ENCODE peak calls at places on chromosomes 3 and 15, in nine cellular contexts. P is GM23248; I is CD8-positive, alpha-beta memory T cell; B is transverse colon; H is PC-9; Z is A673; O is fibroblast of lung; U is ovary; W is aorta. M is an unnamed sample. For H3K27me3 and H3K36me3, the result is how much of the 10 kb centered on the place peaks cover.

GRCh38 chr3:124694486-124694885 is 35.8 kb upstream of the UMPS start:
- DNase-seq in P (no peak), I (no peak), B (no peak), H (no peak), Z (no peak), O (no peak), U (no peak), W (no peak), M (no peak)

GRCh38 chr15:63820210-63820609 is 13.5 kb downstream of the HERC1 start:
- DNase-seq in P (no peak), I (no peak), B (no peak), H (no peak), Z (no peak), O (no peak), U (no peak), W (no peak), M (no peak)

GRCh38 chr3:53069422-53070068 is 23.7 kb upstream of the SFMBT1 start:
- DNase-seq in P (peak), I (no peak), B (no peak), H (no peak), Z (peak), O (no peak), U (no peak), W (peak), M (peak)

GRCh38 chr3:149462653-149463052 is 11.8 kb upstream of the TM4SF4 start:
- DNase-seq in P (peak), I (no peak), B (no peak), H (no peak), Z (no peak), O (no peak), U (no peak), W (no peak), M (no peak)

GRCh38 chr3:99319450-99319849 is 318.9 kb upstream of the COL8A1 start:
- DNase-seq in P (peak), I (no peak), B (no peak), H (no peak), Z (peak), O (no peak), U (no peak), W (no peak), M (no peak)

GRCh38 chr3:32500225-32500624 is 2.4 kb downstream of the CMTM6 start:
- DNase-seq in P (no peak), I (no peak), B (no peak), H (no peak), Z (no peak), O (no peak), U (no peak), W (no peak), M (no peak)

GRCh38 chr3:42688487-42689420 is 3.4 kb downstream of the KLHL40 start:
- DNase-seq in P (no peak), I (no peak), B (no peak), H (no peak), Z (no peak), O (no peak), U (no peak), W (peak), M (peak)

GRCh38 chr3:66224220-66224619 is 3.4 kb downstream of the SLC25A26 start:
- DNase-seq in P (no peak), I (no peak), B (no peak), H (no peak), Z (no peak), O (no peak), U (no peak), W (no peak), M (no peak)

GRCh38 chr3:187318819-187319616 is 27.5 kb upstream of the MASP1 start:
- DNase-seq in P (peak), I (no peak), B (peak), H (peak), Z (peak), O (peak), U (peak), W (no peak), M (peak)

GRCh38 chr3:51709675-51710074 is 2.8 kb downstream of the GRM2 start:
- DNase-seq in P (peak), I (no peak), B (no peak), H (no peak), Z (no peak), O (no peak), U (no peak), W (no peak), M (no peak)

GRCh38 chr3:189458536-189458935 is 172.7 kb upstream of the TP63 start:
- DNase-seq in P (no peak), I (no peak), B (no peak), H (peak), Z (peak), O (peak), U (no peak), W (no peak), M (no peak)

GRCh38 chr3:179474480-179474879 is 23.2 kb upstream of the GNB4 start:
- DNase-seq in P (no peak), I (no peak), B (no peak), H (no peak), Z (no peak), O (no peak), U (no peak), W (no peak), M (no peak)

GRCh38 chr3:69082805-69083204 is 1.9 kb upstream of the ARL6IP5 start:
- DNase-seq in P (peak), I (peak), B (peak), H (no peak), Z (peak), O (peak), U (no peak), W (no peak), M (no peak)

GRCh38 chr15:40103124-40103858 is 5.4 kb downstream of the BMF start:
- DNase-seq in P (peak), I (no peak), B (peak), H (peak), Z (peak), O (peak), U (peak), W (peak), M (peak)

GRCh38 chr3:86245360-86245759 is 745.6 kb downstream of the VGLL3 start:
- DNase-seq in P (no peak), I (no peak), B (no peak), H (no peak), Z (peak), O (peak), U (no peak), W (no peak), M (peak)

GRCh38 chr3:111070772-111071256 is 802 bp upstream of the NECTIN3 start:
- DNase-seq in P (peak), I (no peak), B (no peak), H (no peak), Z (no peak), O (no peak), U (no peak), W (peak), M (peak)

GRCh38 chr3:136247436-136247835 is 2.7 kb upstream of the PCCB start:
- DNase-seq in P (no peak), I (no peak), B (no peak), H (no peak), Z (no peak), O (no peak), U (no peak), W (no peak), M (peak)

GRCh38 chr3:41117398-41117870 is 81.9 kb upstream of the CTNNB1 start:
- DNase-seq in P (peak), I (peak), B (peak), H (peak), Z (peak), O (peak), U (peak), W (peak), M (no peak)

GRCh38 chr3:168085491-168086119 is 10.1 kb downstream of the GOLIM4 start:
- DNase-seq in P (no peak), I (no peak), B (no peak), H (no peak), Z (no peak), O (no peak), U (no peak), W (no peak), M (no peak)

GRCh38 chr3:9229325-9229724 is 20.1 kb downstream of the SRGAP3 start:
- DNase-seq in P (no peak), I (no peak), B (no peak), H (peak), Z (no peak), O (no peak), U (no peak), W (no peak), M (no peak)

GRCh38 chr3:99700637-99701268 is 62.4 kb downstream of the COL8A1 start:
- DNase-seq in P (peak), I (no peak), B (no peak), H (no peak), Z (no peak), O (peak), U (no peak), W (no peak), M (no peak)

GRCh38 chr3:10205461-10206165 is 40.9 kb downstream of the IRAK2 start:
- DNase-seq in P (peak), I (no peak), B (no peak), H (peak), Z (no peak), O (peak), U (no peak), W (peak), M (no peak)

GRCh38 chr3:134364061-134364935 is 9.9 kb downstream of the AMOTL2 start:
- DNase-seq in P (peak), I (peak), B (peak), H (peak), Z (peak), O (peak), U (peak), W (peak), M (peak)

GRCh38 chr3:128786434-128787020 is 60.5 kb downstream of the RAB7A start:
- DNase-seq in P (peak), I (no peak), B (no peak), H (no peak), Z (no peak), O (no peak), U (no peak), W (no peak), M (no peak)

GRCh38 chr3:21894459-21895083 is 143.6 kb upstream of the ZNF385D start:
- DNase-seq in P (peak), I (no peak), B (no peak), H (no peak), Z (no peak), O (peak), U (no peak), W (no peak), M (no peak)

GRCh38 chr3:152398495-152398894 is 129.8 kb downstream of the MBNL1 start:
- DNase-seq in P (no peak), I (no peak), B (no peak), H (no peak), Z (peak), O (no peak), U (no peak), W (no peak), M (no peak)

GRCh38 chr15:25640381-25640780 is 201.6 kb upstream of the UBE3A start:
- DNase-seq in P (no peak), I (no peak), B (no peak), H (no peak), Z (no peak), O (no peak), U (no peak), W (no peak), M (no peak)

GRCh38 chr15:40266828-40267304 is 16.0 kb downstream of the ANKRD63 start:
- DNase-seq in P (peak), I (no peak), B (peak), H (peak), Z (peak), O (peak), U (peak), W (no peak), M (peak)

GRCh38 chr15:73626072-73626471 is 7.1 kb downstream of the NPTN start:
- DNase-seq in P (no peak), I (no peak), B (no peak), H (no peak), Z (no peak), O (no peak), U (no peak), W (no peak), M (no peak)

GRCh38 chr3:61914277-61914676 is 352.9 kb downstream of the PTPRG start:
- DNase-seq in P (peak), I (no peak), B (no peak), H (no peak), Z (no peak), O (no peak), U (no peak), W (no peak), M (no peak)

GRCh38 chr3:8574040-8574669 is 70.4 kb downstream of the SSUH2 start:
- DNase-seq in P (no peak), I (no peak), B (no peak), H (no peak), Z (no peak), O (no peak), U (no peak), W (no peak), M (no peak)

GRCh38 chr15:101675015-101675414 is 22.8 kb upstream of the TM2D3 start:
- DNase-seq in P (peak), I (no peak), B (no peak), H (no peak), Z (no peak), O (peak), U (no peak), W (no peak), M (no peak)

GRCh38 chr15:24976932-24977331 is 22.1 kb downstream of the SNRPN start:
- DNase-seq in P (no peak), I (no peak), B (no peak), H (no peak), Z (no peak), O (no peak), U (no peak), W (no peak), M (no peak)

GRCh38 chr3:57682284-57682683 is 10.6 kb downstream of the DENND6A start:
- DNase-seq in P (peak), I (no peak), B (no peak), H (no peak), Z (no peak), O (peak), U (no peak), W (no peak), M (no peak)

GRCh38 chr3:76415384-76415783 is 624.5 kb upstream of the ROBO2 start:
- DNase-seq in P (peak), I (no peak), B (no peak), H (no peak), Z (no peak), O (no peak), U (no peak), W (no peak), M (no peak)

GRCh38 chr3:196149922-196150321 is 61.3 kb downstream of the ZDHHC19 start:
- DNase-seq in P (no peak), I (no peak), B (no peak), H (no peak), Z (no peak), O (no peak), U (no peak), W (no peak), M (no peak)

GRCh38 chr3:114496021-114496434 is 202.2 kb downstream of the TIGIT start:
- DNase-seq in P (peak), I (no peak), B (no peak), H (no peak), Z (no peak), O (peak), U (no peak), W (no peak), M (no peak)

GRCh38 chr3:13654330-13655073 is 105.6 kb downstream of the FBLN2 start:
- DNase-seq in P (no peak), I (peak), B (no peak), H (no peak), Z (no peak), O (no peak), U (no peak), W (no peak), M (peak)

GRCh38 chr3:194006102-194006501 is 129.8 kb upstream of the HES1 start:
- DNase-seq in P (no peak), I (no peak), B (no peak), H (no peak), Z (peak), O (no peak), U (no peak), W (no peak), M (no peak)

DNA sequence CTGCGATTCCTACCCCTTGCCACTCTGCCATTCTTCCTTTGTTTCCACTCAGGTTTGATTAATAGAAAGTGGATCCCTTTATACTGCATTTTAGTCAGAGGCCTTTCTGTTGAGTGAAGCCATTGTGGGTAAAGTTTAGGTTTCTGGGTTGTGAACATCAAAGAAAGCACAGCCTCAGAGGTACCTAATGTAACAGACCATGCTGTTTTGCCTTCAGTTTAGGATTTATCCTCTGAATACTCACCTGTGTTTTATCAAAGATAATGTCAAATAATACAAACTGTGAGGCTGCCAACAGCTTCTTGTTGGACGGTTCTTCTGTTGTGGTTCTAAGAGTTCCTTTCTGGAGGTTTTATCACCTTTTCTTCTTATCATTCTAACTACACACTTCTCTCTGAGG is 182.4 kb downstream of the EPHA3 start:
- DNase-seq in P (no peak), I (no peak), B (no peak), H (no peak), Z (no peak), O (no peak), U (no peak), W (no peak), M (no peak)
- H3K4me3 ChIP-seq in P (no peak), I (no peak), B (no peak), H (no peak), Z (no peak), O (no peak), U (no peak), W (no peak), M (no peak)

GRCh38 chr15:96348112-96349027 is 17.9 kb downstream of the NR2F2 start:
- DNase-seq in P (no peak), I (no peak), B (no peak), H (no peak), Z (no peak), O (peak), U (peak), W (no peak), M (peak)
- H3K27me3 ChIP-seq in P (under half), I (half or more), B (under half), H (under half), Z (under half), O (under half), U (under half), W (under half), M (half or more)

GRCh38 chr3:47848599-47849117 is 45.7 kb downstream of the DHX30 start:
- DNase-seq in P (no peak), I (no peak), B (no peak), H (no peak), Z (no peak), O (no peak), U (no peak), W (no peak), M (peak)

GRCh38 chr3:47850803-47851417 is 48.0 kb downstream of the DHX30 start:
- DNase-seq in P (no peak), I (no peak), B (no peak), H (no peak), Z (no peak), O (no peak), U (no peak), W (no peak), M (peak)

GRCh38 chr3:47850062-47850802 is 47.3 kb downstream of the DHX30 start:
- DNase-seq in P (peak), I (no peak), B (no peak), H (no peak), Z (no peak), O (peak), U (no peak), W (no peak), M (peak)

GRCh38 chr3:47847801-47848518 is 45.0 kb downstream of the DHX30 start:
- DNase-seq in P (no peak), I (no peak), B (no peak), H (no peak), Z (no peak), O (no peak), U (no peak), W (peak), M (peak)

GRCh38 chr3:47849186-47850061 is 46.5 kb downstream of the DHX30 start:
- DNase-seq in P (no peak), I (no peak), B (no peak), H (no peak), Z (no peak), O (no peak), U (no peak), W (no peak), M (peak)
- H3K36me3 ChIP-seq in P (under half), I (under half), B (under half), H (under half), Z (under half), O (half or more), U (under half), W (under half), M (half or more)

GRCh38 chr3:50204804-50205718 is at the start of gene SLC38A3:
- DNase-seq in P (peak), I (no peak), B (no peak), H (no peak), Z (no peak), O (no peak), U (peak), W (no peak), M (peak)
- H3K4me3 ChIP-seq in P (peak), I (no peak), B (peak), H (no peak), Z (peak), O (no peak), U (peak), W (no peak), M (peak)

GRCh38 chr3:71990545-71990944 is 205.6 kb upstream of the PROK2 start:
- DNase-seq in P (no peak), I (no peak), B (no peak), H (no peak), Z (no peak), O (no peak), U (no peak), W (no peak), M (no peak)
- H3K27me3 ChIP-seq in P (under half), I (under half), B (under half), H (under half), Z (under half), O (under half), U (under half), W (under half), M (under half)

M was measured in H7.